ENCODE peak calls at places on chromosomes 12 and 14, in eight cellular contexts. V is AG04449, F is GM12865, M is GM23338, G is choroid plexus epithelial cell, X is lower leg skin, H is fibroblast of villous mesenchyme, U is AG04450. T is an unnamed sample.
A peak's percentile ranks its signal among the peaks of the same experiment; 100 is the strongest.

GRCh38 chr12:116525418-116526001 is 33.7 kb upstream of the MAP1LC3B2 start:
- DNase-seq in M (peak; percentile 70), X (peak; percentile 93), F (no peak), G (peak; percentile 81), U (peak; percentile 76), V (peak; percentile 79), H (peak; percentile 64), T (peak; percentile 29)

GRCh38 chr12:60264094-60264493 is 668.3 kb downstream of the SLC16A7 start:
- DNase-seq in U (no peak), G (no peak), M (no peak), V (no peak), X (no peak), F (no peak), H (no peak), T (no peak)

GRCh38 chr12:18967814-18968213 is 161.7 kb upstream of the PLEKHA5 start:
- DNase-seq in G (no peak), X (no peak), M (no peak), H (no peak), V (no peak), U (no peak), F (no peak), T (no peak)

GRCh38 chr14:104389326-104390220 is 190.0 kb upstream of the C14orf180 start:
- DNase-seq in M (no peak), U (no peak), G (no peak), X (peak; percentile 74), F (peak; percentile 18), H (no peak), V (no peak), T (no peak)

GRCh38 chr12:26197832-26198231 is 2.5 kb downstream of the SSPN start:
- DNase-seq in V (no peak), M (no peak), F (no peak), G (no peak), X (no peak), U (no peak), H (no peak), T (no peak)

GRCh38 chr12:2291182-2291832 is 238.5 kb downstream of the CACNA1C start:
- DNase-seq in U (no peak), H (peak; percentile 48), X (peak; percentile 76), G (peak; percentile 69), F (peak; percentile 78), V (no peak), M (peak; percentile 81), T (peak; percentile 70)

GRCh38 chr12:88854260-88854659 is 274.0 kb upstream of the KITLG start:
- DNase-seq in V (peak; percentile 86), M (no peak), G (peak; percentile 89), U (peak; percentile 48), F (no peak), H (peak; percentile 83), X (no peak), T (peak; percentile 63)

GRCh38 chr12:20099395-20099976 is 268.9 kb upstream of the PDE3A start:
- DNase-seq in G (no peak), V (no peak), X (no peak), U (no peak), H (no peak), F (no peak), M (peak; percentile 9), T (no peak)

GRCh38 chr14:100159107-100159864 is at the start of gene DEGS2:
- DNase-seq in X (no peak), M (peak; percentile 87), U (no peak), F (peak; percentile 53), H (no peak), G (no peak), V (no peak), T (no peak)

GRCh38 chr12:39763894-39764176 is 144.2 kb upstream of the ABCD2 start:
- DNase-seq in V (no peak), H (no peak), M (peak; percentile 21), U (no peak), X (no peak), G (no peak), F (no peak), T (no peak)

GRCh38 chr12:83042441-83043215 is 355.9 kb downstream of the TMTC2 start:
- DNase-seq in V (no peak), X (no peak), U (no peak), H (peak; percentile 4), G (peak; percentile 41), M (peak; percentile 18), F (no peak), T (no peak)

GRCh38 chr14:36513012-36513420 is 7.0 kb downstream of the NKX2-1 start:
- DNase-seq in F (no peak), V (no peak), X (no peak), G (no peak), H (no peak), U (no peak), M (peak; percentile 61), T (peak; percentile 21)

GRCh38 chr12:54984602-54985376 is at the start of gene TESPA1:
- DNase-seq in G (no peak), H (no peak), X (peak; percentile 91), U (no peak), M (no peak), V (no peak), F (peak; percentile 94), T (no peak)

GRCh38 chr12:93578221-93578620 is 5.7 kb downstream of the SOCS2 start:
- DNase-seq in G (no peak), F (no peak), X (no peak), M (no peak), V (no peak), U (no peak), H (peak; percentile 58), T (no peak)

GRCh38 chr12:3136641-3137267 is 59.6 kb downstream of the TSPAN9 start:
- DNase-seq in V (no peak), X (no peak), H (no peak), G (no peak), F (no peak), M (no peak), U (no peak), T (no peak)

GRCh38 chr12:120207227-120207626 is 6.3 kb upstream of the RPLP0 start:
- DNase-seq in U (no peak), V (no peak), H (no peak), M (no peak), X (no peak), F (no peak), G (no peak), T (no peak)

GRCh38 chr14:104307246-104307626 is 168.8 kb downstream of the KIF26A start:
- DNase-seq in G (no peak), V (no peak), F (no peak), U (no peak), H (no peak), X (no peak), M (no peak), T (no peak)

GRCh38 chr12:28060901-28061300 is 88.4 kb upstream of the PTHLH start:
- DNase-seq in G (no peak), M (no peak), H (no peak), U (no peak), V (no peak), F (no peak), X (no peak), T (no peak)

GRCh38 chr12:116797885-116798284 is 59.8 kb downstream of the RNFT2 start:
- DNase-seq in G (no peak), M (no peak), F (no peak), H (no peak), U (no peak), X (no peak), V (no peak), T (no peak)

GRCh38 chr12:96548384-96548783 is 59.0 kb downstream of the CFAP54 start:
- DNase-seq in H (no peak), G (no peak), X (no peak), M (no peak), F (no peak), U (no peak), V (no peak), T (no peak)

GRCh38 chr12:2453807-2454177 is 341.0 kb upstream of the FKBP4 start:
- DNase-seq in M (no peak), G (no peak), F (no peak), U (no peak), H (no peak), V (no peak), X (no peak), T (no peak)

GRCh38 chr12:24860546-24860945 is 88.4 kb downstream of the BCAT1 start:
- DNase-seq in H (peak; percentile 44), U (no peak), M (no peak), G (peak; percentile 75), F (no peak), V (no peak), X (no peak), T (no peak)

GRCh38 chr12:111406474-111407370 is 999 bp downstream of the SH2B3 start:
- DNase-seq in H (peak; percentile 27), X (no peak), M (no peak), F (peak; percentile 63), U (no peak), G (no peak), V (no peak), T (no peak)

GRCh38 chr12:111404362-111405148 is 1.2 kb upstream of the SH2B3 start:
- DNase-seq in M (peak; percentile 92), G (peak; percentile 67), H (peak; percentile 49), F (peak; percentile 86), V (no peak), X (no peak), U (no peak), T (peak; percentile 71)

GRCh38 chr12:111407371-111408115 is 1.8 kb downstream of the SH2B3 start:
- DNase-seq in H (no peak), U (no peak), G (peak; percentile 29), X (no peak), F (no peak), V (no peak), M (no peak), T (no peak)

GRCh38 chr12:111405856-111406473 is at the start of gene SH2B3:
- DNase-seq in M (no peak), G (no peak), F (no peak), U (no peak), H (no peak), V (no peak), X (peak; percentile 90), T (no peak)

GRCh38 chr12:111405149-111405855 is 421 bp upstream of the SH2B3 start:
- DNase-seq in X (peak; percentile 99), V (peak; percentile 33), U (peak; percentile 76), G (peak; percentile 95), M (peak; percentile 98), H (peak; percentile 97), F (peak; percentile 99), T (peak; percentile 99)
- TF ChIP-seq CTCF in X (no peak), V (peak; percentile 59), U (peak; percentile 36), G (peak; percentile 15), M (peak; percentile 46), H (peak; percentile 39), F (peak; percentile 70), T (peak; percentile 76)

GRCh38 chr12:43797561-43798217 is 8.4 kb downstream of the TWF1 start:
- DNase-seq in U (no peak), X (no peak), F (no peak), G (no peak), V (no peak), M (no peak), H (no peak), T (no peak)
- H3K4me3 ChIP-seq in U (no peak overlapping the region), X (no peak overlapping the region), F (no peak overlapping the region), G (no peak overlapping the region), V (no peak overlapping the region), M (no peak overlapping the region), H (no peak overlapping the region), T (no peak overlapping the region)

GRCh38 chr12:46590991-46591703 is 218.6 kb upstream of the SLC38A2 start:
- DNase-seq in V (no peak), X (no peak), G (no peak), H (no peak), U (no peak), M (no peak), F (no peak), T (no peak)
- TF ChIP-seq CTCF in V (no peak), X (no peak), G (no peak), H (no peak), U (no peak), M (no peak), F (no peak), T (no peak)

GRCh38 chr12:42273706-42274105 is 35.7 kb upstream of the YAF2 start:
- DNase-seq in H (no peak), G (no peak), U (no peak), M (no peak), X (no peak), F (no peak), V (no peak), T (no peak)
- H3K4me3 ChIP-seq in H (no peak overlapping the region), G (no peak overlapping the region), U (no peak overlapping the region), M (no peak overlapping the region), X (no peak overlapping the region), F (no peak overlapping the region), V (no peak overlapping the region), T (no peak overlapping the region)

T was measured in Caco-2.